ENCODE peak calls at places on chromosomes 16 and 17, in ten cellular contexts. R, A, D, M, H, W, Z, K, Q and N are unnamed samples.
A peak's percentile ranks its signal among the peaks of the same experiment; 100 is the strongest.

GRCh38 chr16:69610356-69610755 is 44.6 kb downstream of the NFAT5 start:
- DNase-seq in A (no peak), W (no peak), Z (no peak), Q (no peak), R (no peak), M (no peak), D (no peak), H (no peak), K (no peak), N (no peak)

GRCh38 chr17:77363821-77364361 is 223.1 kb downstream of the SEC14L1 start:
- DNase-seq in R (peak; percentile 45), K (no peak), M (no peak), D (peak; percentile 35), A (no peak), W (peak; percentile 75), Q (peak; percentile 66), H (peak; percentile 83), Z (no peak), N (peak; percentile 56)

GRCh38 chr16:89540557-89540956 is 19.9 kb upstream of the RPL13 start:
- DNase-seq in M (no peak), H (no peak), Q (no peak), R (no peak), K (no peak), D (no peak), A (no peak), W (no peak), Z (no peak), N (no peak)

GRCh38 chr17:2215616-2216364 is 87.8 kb downstream of the SMG6 start:
- DNase-seq in Z (peak; percentile 38), H (peak; percentile 81), Q (peak; percentile 76), W (peak; percentile 84), M (no peak), R (peak; percentile 63), K (peak; percentile 48), D (peak; percentile 64), A (no peak), N (peak; percentile 87)

GRCh38 chr17:59753522-59754467 is 46.3 kb downstream of the VMP1 start:
- DNase-seq in R (no peak), H (no peak), Z (peak; percentile 79), A (peak; percentile 70), K (peak; percentile 5), Q (no peak), D (no peak), W (no peak), M (no peak), N (peak; percentile 92)

GRCh38 chr17:3962217-3963069 is 1.8 kb downstream of the ATP2A3 start:
- DNase-seq in A (no peak), H (no peak), Z (no peak), D (no peak), R (no peak), K (no peak), Q (no peak), M (no peak), W (no peak), N (no peak)

GRCh38 chr16:20104563-20105183 is 31.0 kb upstream of the GPR139 start:
- DNase-seq in Q (no peak), R (no peak), D (no peak), W (no peak), A (no peak), M (no peak), H (no peak), Z (no peak), K (no peak), N (no peak)

GRCh38 chr16:81556715-81557284 is 112.2 kb downstream of the CMIP start:
- DNase-seq in A (no peak), K (no peak), M (no peak), Z (no peak), D (no peak), H (no peak), R (no peak), W (peak; percentile 64), Q (no peak), N (no peak)

GRCh38 chr17:2374549-2375285 is 26.1 kb downstream of the MNT start:
- DNase-seq in Z (no peak), Q (no peak), K (no peak), R (no peak), W (no peak), H (no peak), D (no peak), A (no peak), M (no peak), N (no peak)

GRCh38 chr17:40906613-40907012 is 21.6 kb upstream of the KRT20 start:
- DNase-seq in K (no peak), A (no peak), R (no peak), M (no peak), Q (no peak), D (no peak), W (no peak), Z (no peak), H (no peak), N (no peak)

GRCh38 chr17:83189013-83189672 is 109.7 kb downstream of the METRNL start:
- DNase-seq in W (peak; percentile 69), A (no peak), R (no peak), D (no peak), M (peak; percentile 13), K (no peak), H (no peak), Z (no peak), Q (no peak), N (no peak)

GRCh38 chr16:23901178-23902131 is 65.7 kb downstream of the PRKCB start:
- DNase-seq in R (no peak), H (no peak), W (no peak), M (no peak), D (no peak), Z (no peak), A (no peak), K (no peak), Q (no peak), N (peak; percentile 96)